ENCODE peak calls at places on chromosomes 12 and 14, in seven cellular contexts. One of them, this sample, is unnamed.
A peak's percentile ranks its signal among the peaks of the same experiment; 100 is the strongest.

GRCh38 chr14:33363687-33364086 is 425.0 kb downstream of the NPAS3 start:
- DNase-seq in fibroblast of the conjunctiva: no peak
- DNase-seq in mucosa of gallbladder: no peak
- DNase-seq in HuH-7: no peak
- DNase-seq in ACHN: no peak
- DNase-seq in hippocampal formation: no peak
- DNase-seq in colonic mucosa: no peak
- DNase-seq in this sample: no peak

GRCh38 chr12:25249951-25250738 is 584 bp downstream of the KRAS start:
- DNase-seq in fibroblast of the conjunctiva: no peak
- DNase-seq in ACHN: peak; percentile 39
- DNase-seq in HuH-7: peak; percentile 35
- DNase-seq in colonic mucosa: peak; percentile 69
- DNase-seq in mucosa of gallbladder: peak; percentile 36
- DNase-seq in hippocampal formation: peak; percentile 40
- DNase-seq in this sample: peak; percentile 62

GRCh38 chr12:119911147-119911546 is 34.0 kb upstream of the CIT start:
- DNase-seq in fibroblast of the conjunctiva: peak; percentile 13
- DNase-seq in HuH-7: no peak
- DNase-seq in hippocampal formation: no peak
- DNase-seq in mucosa of gallbladder: no peak
- DNase-seq in ACHN: no peak
- DNase-seq in colonic mucosa: no peak
- DNase-seq in this sample: no peak

GRCh38 chr12:106602071-106602470 is 19.3 kb downstream of the RFX4 start:
- DNase-seq in colonic mucosa: no peak
- DNase-seq in fibroblast of the conjunctiva: no peak
- DNase-seq in HuH-7: no peak
- DNase-seq in ACHN: no peak
- DNase-seq in mucosa of gallbladder: no peak
- DNase-seq in hippocampal formation: no peak
- DNase-seq in this sample: no peak

GRCh38 chr12:67937822-67938221 is 51.4 kb upstream of the IFNG-AS1 start:
- DNase-seq in mucosa of gallbladder: no peak
- DNase-seq in HuH-7: no peak
- DNase-seq in hippocampal formation: no peak
- DNase-seq in colonic mucosa: no peak
- DNase-seq in ACHN: no peak
- DNase-seq in fibroblast of the conjunctiva: no peak
- DNase-seq in this sample: no peak

GRCh38 chr14:61322799-61323290 is 1.5 kb downstream of the PRKCH start:
- DNase-seq in ACHN: no peak
- DNase-seq in colonic mucosa: no peak
- DNase-seq in mucosa of gallbladder: no peak
- DNase-seq in HuH-7: no peak
- DNase-seq in hippocampal formation: no peak
- DNase-seq in fibroblast of the conjunctiva: no peak
- DNase-seq in this sample: no peak

GRCh38 chr12:82756303-82756702 is 69.6 kb downstream of the TMTC2 start:
- DNase-seq in colonic mucosa: no peak
- DNase-seq in fibroblast of the conjunctiva: no peak
- DNase-seq in mucosa of gallbladder: no peak
- DNase-seq in hippocampal formation: no peak
- DNase-seq in HuH-7: no peak
- DNase-seq in ACHN: no peak
- DNase-seq in this sample: no peak

GRCh38 chr14:105943973-105944602 is 417.7 kb downstream of the TMEM121 start:
- DNase-seq in fibroblast of the conjunctiva: no peak
- DNase-seq in HuH-7: no peak
- DNase-seq in colonic mucosa: no peak
- DNase-seq in mucosa of gallbladder: no peak
- DNase-seq in ACHN: no peak
- DNase-seq in hippocampal formation: no peak
- DNase-seq in this sample: no peak

GRCh38 chr12:53973093-53974042 is at the start of gene HOXC11:
- DNase-seq in ACHN: peak; percentile 70
- DNase-seq in colonic mucosa: no peak
- DNase-seq in hippocampal formation: no peak
- DNase-seq in fibroblast of the conjunctiva: no peak
- DNase-seq in mucosa of gallbladder: no peak
- DNase-seq in HuH-7: no peak
- DNase-seq in this sample: no peak

GRCh38 chr14:34733245-34733644 is 18.9 kb upstream of the CFL2 start:
- DNase-seq in ACHN: peak; percentile 79
- DNase-seq in mucosa of gallbladder: no peak
- DNase-seq in HuH-7: no peak
- DNase-seq in hippocampal formation: no peak
- DNase-seq in fibroblast of the conjunctiva: no peak
- DNase-seq in colonic mucosa: no peak
- DNase-seq in this sample: no peak

GRCh38 chr14:42855159-42855558 is 1248.5 kb downstream of the LRFN5 start:
- DNase-seq in hippocampal formation: no peak
- DNase-seq in fibroblast of the conjunctiva: no peak
- DNase-seq in colonic mucosa: no peak
- DNase-seq in mucosa of gallbladder: no peak
- DNase-seq in HuH-7: no peak
- DNase-seq in ACHN: no peak
- DNase-seq in this sample: no peak

GRCh38 chr14:22996823-22997301 is 13.1 kb downstream of the C14orf93 start:
- DNase-seq in hippocampal formation: no peak
- DNase-seq in HuH-7: no peak
- DNase-seq in colonic mucosa: no peak
- DNase-seq in ACHN: no peak
- DNase-seq in mucosa of gallbladder: no peak
- DNase-seq in fibroblast of the conjunctiva: no peak
- DNase-seq in this sample: no peak

GRCh38 chr12:109331546-109331945 is 16.2 kb upstream of the MYO1H start:
- DNase-seq in mucosa of gallbladder: no peak
- DNase-seq in ACHN: no peak
- DNase-seq in colonic mucosa: no peak
- DNase-seq in hippocampal formation: no peak
- DNase-seq in fibroblast of the conjunctiva: no peak
- DNase-seq in HuH-7: no peak
- DNase-seq in this sample: no peak

GRCh38 chr12:114006482-114007425 is 40.6 kb upstream of the RBM19 start:
- DNase-seq in HuH-7: no peak
- DNase-seq in hippocampal formation: no peak
- DNase-seq in mucosa of gallbladder: no peak
- DNase-seq in colonic mucosa: no peak
- DNase-seq in ACHN: no peak
- DNase-seq in fibroblast of the conjunctiva: no peak
- DNase-seq in this sample: no peak

GRCh38 chr12:5487971-5488955 is 56.4 kb downstream of the NTF3 start:
- DNase-seq in fibroblast of the conjunctiva: no peak
- DNase-seq in mucosa of gallbladder: no peak
- DNase-seq in hippocampal formation: no peak
- DNase-seq in ACHN: no peak
- DNase-seq in HuH-7: no peak
- DNase-seq in colonic mucosa: no peak
- DNase-seq in this sample: no peak

GRCh38 chr12:24479131-24479530 is 469.8 kb downstream of the BCAT1 start:
- DNase-seq in fibroblast of the conjunctiva: no peak
- DNase-seq in ACHN: no peak
- DNase-seq in colonic mucosa: no peak
- DNase-seq in HuH-7: no peak
- DNase-seq in hippocampal formation: no peak
- DNase-seq in mucosa of gallbladder: no peak
- DNase-seq in this sample: no peak

GRCh38 chr14:24984846-24985589 is 64.9 kb downstream of the STXBP6 start:
- DNase-seq in colonic mucosa: peak; percentile 88
- DNase-seq in fibroblast of the conjunctiva: no peak
- DNase-seq in ACHN: no peak
- DNase-seq in hippocampal formation: no peak
- DNase-seq in mucosa of gallbladder: no peak
- DNase-seq in HuH-7: no peak
- DNase-seq in this sample: peak; percentile 39

GRCh38 chr12:67721216-67721615 is 72.7 kb downstream of the DYRK2 start:
- DNase-seq in hippocampal formation: no peak
- DNase-seq in HuH-7: no peak
- DNase-seq in colonic mucosa: peak; percentile 31
- DNase-seq in fibroblast of the conjunctiva: no peak
- DNase-seq in mucosa of gallbladder: peak; percentile 22
- DNase-seq in ACHN: no peak
- DNase-seq in this sample: peak; percentile 56

GRCh38 chr12:107484219-107484618 is 201.4 kb upstream of the PWP1 start:
- DNase-seq in HuH-7: no peak
- DNase-seq in fibroblast of the conjunctiva: no peak
- DNase-seq in colonic mucosa: no peak
- DNase-seq in mucosa of gallbladder: no peak
- DNase-seq in hippocampal formation: no peak
- DNase-seq in ACHN: no peak
- DNase-seq in this sample: no peak

GRCh38 chr14:99521176-99522024 is 40.2 kb downstream of the CCNK start:
- DNase-seq in HuH-7: no peak
- DNase-seq in colonic mucosa: no peak
- DNase-seq in hippocampal formation: no peak
- DNase-seq in fibroblast of the conjunctiva: no peak
- DNase-seq in mucosa of gallbladder: no peak
- DNase-seq in ACHN: no peak
- DNase-seq in this sample: no peak

GRCh38 chr12:89686311-89686710 is 22.3 kb downstream of the ATP2B1 start:
- DNase-seq in mucosa of gallbladder: no peak
- DNase-seq in colonic mucosa: no peak
- DNase-seq in fibroblast of the conjunctiva: no peak
- DNase-seq in HuH-7: no peak
- DNase-seq in ACHN: no peak
- DNase-seq in hippocampal formation: no peak
- DNase-seq in this sample: no peak

GRCh38 chr12:57479376-57480115 is at the start of gene ARHGAP9:
- DNase-seq in mucosa of gallbladder: no peak
- DNase-seq in colonic mucosa: no peak
- DNase-seq in HuH-7: no peak
- DNase-seq in ACHN: no peak
- DNase-seq in fibroblast of the conjunctiva: no peak
- DNase-seq in hippocampal formation: no peak
- DNase-seq in this sample: no peak

GRCh38 chr14:79040742-79041249 is 870.6 kb downstream of the NRXN3 start:
- DNase-seq in mucosa of gallbladder: no peak
- DNase-seq in hippocampal formation: no peak
- DNase-seq in HuH-7: no peak
- DNase-seq in ACHN: no peak
- DNase-seq in fibroblast of the conjunctiva: no peak
- DNase-seq in colonic mucosa: no peak
- DNase-seq in this sample: no peak

GRCh38 chr14:93794756-93795155 is 6.5 kb upstream of the PRIMA1 start:
- DNase-seq in colonic mucosa: no peak
- DNase-seq in hippocampal formation: no peak
- DNase-seq in fibroblast of the conjunctiva: no peak
- DNase-seq in mucosa of gallbladder: no peak
- DNase-seq in HuH-7: no peak
- DNase-seq in ACHN: no peak
- DNase-seq in this sample: no peak